ENCODE peak calls at places on chromosomes 11 and 22, in ten cellular contexts. Z is hepatocyte; O is CD4-positive, alpha-beta T cell; P is stomach; E is fibroblast of the aortic adventitia; A is AG09309; G is astrocyte of the spinal cord; H is astrocyte; X is cardiac fibroblast; B is neural crest cell. S is an unnamed sample.

GRCh38 chr22:46175631-46176030 is 25.3 kb downstream of the PPARA start:
- DNase-seq in Z (no peak), O (no peak), P (no peak), E (peak; percentile 28), A (peak; percentile 46), G (no peak), H (no peak), X (no peak), B (no peak), S (no peak)

GRCh38 chr22:24550028-24550901 is 4.7 kb downstream of the GUCD1 start:
- DNase-seq in Z (peak; percentile 82), O (no peak), P (peak; percentile 83), E (peak; percentile 15), A (no peak), G (no peak), H (no peak), X (no peak), B (no peak), S (no peak)

GRCh38 chr11:78265326-78265725 is 76.6 kb downstream of the USP35 start:
- DNase-seq in Z (no peak), O (no peak), P (no peak), E (no peak), A (no peak), G (no peak), H (no peak), X (no peak), B (no peak), S (no peak)

GRCh38 chr11:34209809-34210208 is 104.4 kb downstream of the NAT10 start:
- DNase-seq in Z (no peak), O (no peak), P (no peak), E (no peak), A (no peak), G (no peak), H (no peak), X (no peak), B (no peak), S (no peak)

GRCh38 chr11:108122166-108122628 is 830 bp downstream of the ACAT1 start:
- DNase-seq in Z (peak; percentile 16), O (no peak), P (no peak), E (peak; percentile 65), A (no peak), G (peak; percentile 31), H (peak; percentile 16), X (peak; percentile 44), B (no peak), S (no peak)

GRCh38 chr22:35766654-35767580 is 49.2 kb downstream of the APOL5 start:
- DNase-seq in Z (no peak), O (no peak), P (no peak), E (peak; percentile 35), A (no peak), G (peak; percentile 61), H (peak; percentile 37), X (peak; percentile 61), B (no peak), S (no peak)

GRCh38 chr11:75068993-75069392 is 27.7 kb downstream of the OR2AT4 start:
- DNase-seq in Z (no peak), O (no peak), P (no peak), E (no peak), A (no peak), G (no peak), H (no peak), X (no peak), B (no peak), S (no peak)

GRCh38 chr11:130122141-130122575 is 37.4 kb upstream of the ST14 start:
- DNase-seq in Z (no peak), O (no peak), P (no peak), E (no peak), A (no peak), G (no peak), H (no peak), X (no peak), B (no peak), S (no peak)

GRCh38 chr11:1336836-1337646 is 27.6 kb upstream of the TOLLIP start:
- DNase-seq in Z (peak; percentile 52), O (peak; percentile 42), P (no peak), E (no peak), A (no peak), G (no peak), H (no peak), X (no peak), B (peak; percentile 37), S (no peak)

GRCh38 chr11:7448126-7448525 is 37.2 kb upstream of the OLFML1 start:
- DNase-seq in Z (no peak), O (no peak), P (no peak), E (no peak), A (no peak), G (no peak), H (no peak), X (no peak), B (no peak), S (no peak)
- TF ChIP-seq CTCF in Z (no peak), O (no peak), P (no peak), E (no peak), A (no peak), G (no peak), H (no peak), X (no peak), B (no peak), S (no peak)

GRCh38 chr11:47175746-47176327 is 842 bp downstream of the ARFGAP2 start:
- DNase-seq in Z (no peak), O (no peak), P (no peak), E (no peak), A (no peak), G (no peak), H (no peak), X (no peak), B (no peak), S (no peak)

GRCh38 chr11:47176328-47177228 is at the start of gene ARFGAP2:
- DNase-seq in Z (peak; percentile 99), O (peak; percentile 94), P (peak; percentile 98), E (peak; percentile 93), A (peak; percentile 76), G (peak; percentile 97), H (peak; percentile 86), X (peak; percentile 98), B (peak; percentile 90), S (peak; percentile 92)

GRCh38 chr11:47178305-47178704 is 1.6 kb upstream of the ARFGAP2 start:
- DNase-seq in Z (no peak), O (no peak), P (no peak), E (no peak), A (no peak), G (no peak), H (no peak), X (no peak), B (no peak), S (no peak)

GRCh38 chr11:47177846-47178245 is 1.2 kb upstream of the ARFGAP2 start:
- DNase-seq in Z (no peak), O (no peak), P (no peak), E (no peak), A (no peak), G (no peak), H (no peak), X (no peak), B (no peak), S (no peak)

GRCh38 chr11:47177229-47177845 is 658 bp upstream of the ARFGAP2 start:
- DNase-seq in Z (peak; percentile 83), O (peak; percentile 62), P (peak; percentile 65), E (peak; percentile 81), A (peak; percentile 50), G (peak; percentile 74), H (peak; percentile 58), X (peak; percentile 85), B (no peak), S (no peak)
- TF ChIP-seq CTCF in Z (peak; percentile 71), O (peak; percentile 74), P (peak; percentile 57), E (peak; percentile 64), A (peak; percentile 71), G (peak; percentile 62), H (peak; percentile 63), X (peak; percentile 63), B (peak; percentile 74), S (peak; percentile 68)

GRCh38 chr11:68300076-68300830 is 12.1 kb upstream of the LRP5 start:
- DNase-seq in Z (no peak), O (no peak), P (no peak), E (no peak), A (no peak), G (no peak), H (no peak), X (no peak), B (no peak), S (no peak)

GRCh38 chr11:68297812-68298658 is 14.4 kb upstream of the LRP5 start:
- DNase-seq in Z (peak; percentile 89), O (peak; percentile 67), P (peak; percentile 87), E (peak; percentile 63), A (peak; percentile 14), G (peak; percentile 53), H (no peak), X (peak; percentile 75), B (peak; percentile 87), S (peak; percentile 67)

GRCh38 chr11:68297494-68297811 is 14.9 kb upstream of the LRP5 start:
- DNase-seq in Z (no peak), O (no peak), P (no peak), E (no peak), A (no peak), G (no peak), H (no peak), X (no peak), B (no peak), S (no peak)

GRCh38 chr11:68297052-68297378 is 15.4 kb upstream of the LRP5 start:
- DNase-seq in Z (no peak), O (no peak), P (no peak), E (no peak), A (no peak), G (no peak), H (no peak), X (no peak), B (no peak), S (no peak)

GRCh38 chr11:68298659-68299516 is 13.5 kb upstream of the LRP5 start:
- DNase-seq in Z (peak; percentile 38), O (no peak), P (no peak), E (no peak), A (no peak), G (no peak), H (no peak), X (no peak), B (no peak), S (no peak)
- TF ChIP-seq CTCF in Z (no peak), O (no peak), P (no peak), E (no peak), A (no peak), G (no peak), H (no peak), X (no peak), B (no peak), S (no peak)

DNA sequence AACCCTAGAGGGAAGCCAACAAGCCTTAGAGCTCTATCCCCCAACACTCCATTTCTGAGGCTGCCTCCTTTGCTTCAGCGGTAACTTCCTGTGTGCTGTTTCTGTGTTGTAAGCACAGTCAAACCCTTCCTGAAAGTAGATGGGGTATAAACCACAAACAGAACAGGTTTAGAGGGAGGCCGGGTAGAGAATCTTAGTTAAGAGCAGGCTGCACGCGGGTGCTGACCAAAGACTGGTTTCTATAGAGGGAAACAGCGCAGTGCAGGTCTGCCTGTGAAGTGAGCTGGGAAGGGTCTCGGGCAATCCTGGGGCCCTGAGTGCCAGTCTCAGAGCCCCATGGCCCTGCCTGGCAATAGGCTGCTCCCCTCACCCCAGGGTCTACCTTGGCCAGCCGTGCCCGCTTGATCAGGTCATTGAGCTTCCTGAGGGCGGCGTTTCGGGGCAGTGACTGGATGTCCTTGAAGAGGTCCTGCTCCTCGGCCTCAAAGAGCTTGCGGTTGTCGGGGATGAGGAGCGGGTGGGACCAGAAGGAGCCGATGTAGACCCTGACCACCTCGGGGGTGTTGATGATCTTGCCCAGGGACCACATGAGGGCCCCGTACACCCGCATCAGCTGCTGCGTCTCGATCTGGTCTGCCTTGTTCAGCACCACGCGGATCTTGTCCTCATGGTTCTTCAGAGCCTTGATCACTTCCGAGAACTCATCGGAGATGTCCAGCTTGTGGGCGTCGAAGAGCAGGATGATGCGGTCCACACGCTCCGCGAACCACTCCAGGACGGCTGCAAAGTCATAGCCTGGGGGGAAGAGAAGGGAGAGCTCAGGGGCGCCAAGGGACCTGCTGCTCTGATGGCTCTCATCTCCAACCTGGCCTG is 15.3 kb upstream of the CDC42BPG start:
- DNase-seq in Z (no peak), O (no peak), P (no peak), E (no peak), A (no peak), G (no peak), H (no peak), X (no peak), B (no peak), S (no peak)
- TF ChIP-seq CTCF in Z (no peak), O (no peak), P (no peak), E (no peak), A (no peak), G (no peak), H (no peak), X (no peak), B (no peak), S (no peak)